ENCODE peak calls at places on chromosome 21, in seven cellular contexts. B is IMR-90, Y is mesendoderm, V is mesenchymal stem cell, H is trophoblast cell, L is H9, U is H1. G is an unnamed sample.

GRCh38 chr21:38645282-38645681 is 147.0 kb upstream of the ERG start:
- DNase-seq in B (peak), Y (no peak), V (peak), H (no peak), L (no peak), U (no peak), G (no peak)

GRCh38 chr21:34743831-34744230 is 75.0 kb downstream of the CLIC6 start:
- DNase-seq in B (peak), Y (no peak), V (no peak), H (no peak), L (no peak), U (no peak), G (no peak)

GRCh38 chr21:28754127-28754611 is 238.5 kb downstream of the LTN1 start:
- DNase-seq in B (peak), Y (peak), V (no peak), H (peak), L (no peak), U (no peak), G (no peak)

GRCh38 chr21:30209571-30209970 is 6.3 kb downstream of the CLDN8 start:
- DNase-seq in B (no peak), Y (peak), V (no peak), H (no peak), L (peak), U (no peak), G (peak)

GRCh38 chr21:38984568-38984967 is 178.8 kb downstream of the ETS2 start:
- DNase-seq in B (no peak), Y (no peak), V (no peak), H (no peak), L (no peak), U (no peak), G (no peak)

GRCh38 chr21:37484535-37485474 is 118.2 kb downstream of the DYRK1A start:
- DNase-seq in B (peak), Y (no peak), V (no peak), H (no peak), L (no peak), U (no peak), G (no peak)

GRCh38 chr21:42425603-42425985 is 21.9 kb downstream of the UBASH3A start:
- DNase-seq in B (no peak), Y (no peak), V (no peak), H (no peak), L (no peak), U (no peak), G (no peak)

GRCh38 chr21:25999935-26000582 is 170.5 kb downstream of the APP start:
- DNase-seq in B (no peak), Y (no peak), V (no peak), H (no peak), L (no peak), U (no peak), G (no peak)

GRCh38 chr21:21232320-21232719 is 234.1 kb downstream of the NCAM2 start:
- DNase-seq in B (peak), Y (peak), V (peak), H (no peak), L (no peak), U (no peak), G (peak)

GRCh38 chr21:33541105-33541711 is 709 bp downstream of the GART start:
- DNase-seq in B (peak), Y (peak), V (peak), H (no peak), L (no peak), U (no peak), G (no peak)

GRCh38 chr21:16709866-16710550 is 802.8 kb upstream of the CXADR start:
- DNase-seq in B (peak), Y (peak), V (no peak), H (no peak), L (no peak), U (no peak), G (no peak)

GRCh38 chr21:46128983-46129571 is 26.3 kb downstream of the FTCD start:
- DNase-seq in B (no peak), Y (no peak), V (no peak), H (no peak), L (no peak), U (no peak), G (no peak)

GRCh38 chr21:26191609-26192008 is 21.0 kb upstream of the APP start:
- DNase-seq in B (no peak), Y (no peak), V (no peak), H (no peak), L (no peak), U (no peak), G (no peak)

GRCh38 chr21:15687208-15687607 is 42.6 kb upstream of the USP25 start:
- DNase-seq in B (peak), Y (no peak), V (peak), H (peak), L (no peak), U (no peak), G (no peak)

GRCh38 chr21:29005696-29006095 is 13.0 kb upstream of the LTN1 start:
- DNase-seq in B (peak), Y (no peak), V (no peak), H (peak), L (no peak), U (no peak), G (no peak)

GRCh38 chr21:42578761-42579415 is 65.2 kb downstream of the SLC37A1 start:
- DNase-seq in B (no peak), Y (no peak), V (no peak), H (no peak), L (no peak), U (no peak), G (no peak)

GRCh38 chr21:23740463-23740862 is 1866.8 kb downstream of the MRPL39 start:
- DNase-seq in B (no peak), Y (peak), V (no peak), H (no peak), L (no peak), U (no peak), G (no peak)

GRCh38 chr21:41768371-41769042 is 1.7 kb upstream of the RIPK4 start:
- DNase-seq in B (peak), Y (peak), V (peak), H (peak), L (peak), U (no peak), G (no peak)

GRCh38 chr21:15653710-15654109 is 76.1 kb upstream of the USP25 start:
- DNase-seq in B (no peak), Y (no peak), V (no peak), H (no peak), L (no peak), U (no peak), G (no peak)

GRCh38 chr21:26140185-26140584 is 30.4 kb downstream of the APP start:
- DNase-seq in B (peak), Y (peak), V (peak), H (no peak), L (no peak), U (no peak), G (no peak)

GRCh38 chr21:43277481-43278351 is 108.9 kb downstream of the CRYAA start:
- DNase-seq in B (no peak), Y (peak), V (no peak), H (no peak), L (no peak), U (no peak), G (no peak)

GRCh38 chr21:37682908-37683307 is 233.3 kb downstream of the KCNJ6 start:
- DNase-seq in B (no peak), Y (no peak), V (no peak), H (no peak), L (no peak), U (no peak), G (no peak)

GRCh38 chr21:16968436-16968835 is 544.4 kb upstream of the CXADR start:
- DNase-seq in B (no peak), Y (no peak), V (no peak), H (no peak), L (no peak), U (no peak), G (no peak)

GRCh38 chr21:35070436-35070835 is 21.3 kb upstream of the RUNX1 start:
- DNase-seq in B (no peak), Y (no peak), V (no peak), H (no peak), L (no peak), U (no peak), G (no peak)

GRCh38 chr21:34807146-34807880 is 138.5 kb downstream of the CLIC6 start:
- DNase-seq in B (peak), Y (peak), V (peak), H (no peak), L (no peak), U (no peak), G (no peak)

GRCh38 chr21:28308516-28308915 is 684.2 kb downstream of the LTN1 start:
- DNase-seq in B (peak), Y (no peak), V (no peak), H (no peak), L (no peak), U (no peak), G (no peak)

GRCh38 chr21:42043961-42044360 is 27.2 kb upstream of the UMODL1 start:
- DNase-seq in B (no peak), Y (no peak), V (no peak), H (no peak), L (no peak), U (no peak), G (no peak)

GRCh38 chr21:34615487-34615814 is 538 bp upstream of the RCAN1 start:
- DNase-seq in B (no peak), Y (no peak), V (no peak), H (no peak), L (no peak), U (no peak), G (no peak)

GRCh38 chr21:41583274-41583790 is 75.4 kb upstream of the TMPRSS2 start:
- DNase-seq in B (peak), Y (no peak), V (no peak), H (peak), L (no peak), U (no peak), G (no peak)

GRCh38 chr21:17370750-17371325 is 142.0 kb upstream of the CXADR start:
- DNase-seq in B (no peak), Y (peak), V (no peak), H (no peak), L (no peak), U (no peak), G (no peak)

GRCh38 chr21:14591882-14592281 is 45.8 kb upstream of the SAMSN1 start:
- DNase-seq in B (no peak), Y (no peak), V (peak), H (peak), L (no peak), U (no peak), G (no peak)

GRCh38 chr21:32826317-32827167 is 55.0 kb upstream of the PAXBP1 start:
- DNase-seq in B (peak), Y (peak), V (peak), H (peak), L (peak), U (no peak), G (no peak)

GRCh38 chr21:44314128-44314527 is 14.3 kb downstream of the PFKL start:
- DNase-seq in B (no peak), Y (no peak), V (no peak), H (no peak), L (no peak), U (no peak), G (no peak)
- H2BK120ac ChIP-seq in B (no peak), Y (no peak), V (no peak), H (no peak), L (no peak), U (no peak), G (no peak)

GRCh38 chr21:45032332-45032731 is 42.0 kb upstream of the ADARB1 start:
- DNase-seq in B (no peak), Y (no peak), V (no peak), H (no peak), L (no peak), U (no peak), G (no peak)

GRCh38 chr21:45031231-45032191 is 42.9 kb upstream of the ADARB1 start:
- DNase-seq in B (no peak), Y (no peak), V (no peak), H (no peak), L (peak), U (no peak), G (no peak)

GRCh38 chr21:45033791-45034555 is 40.4 kb upstream of the ADARB1 start:
- DNase-seq in B (peak), Y (no peak), V (no peak), H (no peak), L (no peak), U (no peak), G (no peak)

GRCh38 chr21:45034556-45035476 is 39.6 kb upstream of the ADARB1 start:
- DNase-seq in B (no peak), Y (no peak), V (no peak), H (no peak), L (no peak), U (no peak), G (no peak)

GRCh38 chr21:45032977-45033705 is 41.2 kb upstream of the ADARB1 start:
- DNase-seq in B (no peak), Y (no peak), V (no peak), H (no peak), L (peak), U (no peak), G (no peak)
- H3K9ac ChIP-seq in B (no peak), Y (no peak), V (peak), H (no peak), L (no peak), U (no peak), G (no peak)

GRCh38 chr21:36115138-36115710 is 19.7 kb upstream of the CBR3 start:
- DNase-seq in B (no peak), Y (no peak), V (no peak), H (peak), L (no peak), U (no peak), G (no peak)
- H2AK5ac ChIP-seq in B (no peak), Y (no peak), V (no peak), H (no peak), L (no peak), U (no peak), G (no peak)

DNA sequence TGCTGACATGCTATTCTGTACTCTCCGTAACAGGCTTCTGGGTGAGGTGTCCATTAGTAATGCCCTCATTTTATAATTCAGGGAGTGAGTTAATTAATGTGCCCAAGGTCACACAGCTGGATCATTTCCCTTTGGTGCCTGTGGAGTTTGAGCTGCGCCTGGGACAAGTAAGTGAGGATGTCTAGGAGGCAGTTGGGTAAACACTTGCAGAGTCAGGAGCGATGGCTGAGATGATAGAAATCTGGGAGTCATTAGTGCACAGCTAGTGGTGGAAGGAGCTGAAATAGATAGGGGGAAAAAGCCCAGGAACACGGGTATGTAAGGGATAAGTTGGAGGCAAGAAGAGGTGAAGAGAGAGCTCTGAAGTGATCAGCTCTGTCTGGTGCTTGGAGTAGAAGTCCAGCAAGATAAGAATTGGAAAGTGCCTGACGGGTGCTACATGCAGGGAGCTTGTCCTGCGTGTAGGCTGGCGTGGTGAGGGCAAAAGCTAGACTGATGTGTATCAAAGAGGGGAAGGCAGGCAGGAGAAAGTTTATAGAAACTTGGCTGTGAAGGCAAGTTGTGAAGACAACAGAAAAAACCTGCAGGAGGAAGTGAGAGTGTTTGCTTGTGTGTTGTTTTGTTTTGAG is 1.7 kb upstream of the SCAF4 start:
- DNase-seq in B (peak), Y (peak), V (no peak), H (no peak), L (no peak), U (no peak), G (no peak)
- H2BK120ac ChIP-seq in B (no peak), Y (no peak), V (no peak), H (no peak), L (no peak), U (no peak), G (no peak)

G was measured in neuronal stem cell.